ENCODE peak calls at places on chromosomes 7 and 10, in five cellular contexts. E is NCI-H1092; M is activated effector memory CD4-positive, alpha-beta T cell treated with Interleukin-2 at 50 U/mL for 16 hours; H is glomerular endothelial cell; U is lower leg skin. J is an unnamed sample.

GRCh38 chr10:3493621-3494020 is 291.4 kb downstream of the KLF6 start:
- DNase-seq in E (no peak), M (no peak), H (no peak), U (no peak), J (no peak)

GRCh38 chr7:110975476-110975875 is 115.5 kb upstream of the LRRN3 start:
- DNase-seq in E (no peak), M (no peak), H (no peak), U (no peak), J (peak; percentile 62)

GRCh38 chr7:127035203-127035849 is 217.4 kb downstream of the GRM8 start:
- DNase-seq in E (no peak), M (no peak), H (no peak), U (no peak), J (peak; percentile 77)

GRCh38 chr10:106395061-106395749 is 769.3 kb downstream of the SORCS1 start:
- DNase-seq in E (no peak), M (no peak), H (no peak), U (no peak), J (no peak)

GRCh38 chr10:98097175-98097574 is 37.3 kb upstream of the R3HCC1L start:
- DNase-seq in E (no peak), M (no peak), H (no peak), U (no peak), J (no peak)

GRCh38 chr7:51066405-51066882 is 250.2 kb downstream of the COBL start:
- DNase-seq in E (no peak), M (no peak), H (no peak), U (peak; percentile 40), J (no peak)

GRCh38 chr10:821322-821721 is 110.2 kb downstream of the LARP4B start:
- DNase-seq in E (no peak), M (no peak), H (no peak), U (no peak), J (no peak)

GRCh38 chr7:23287612-23288011 is 11.5 kb upstream of the MALSU1 start:
- DNase-seq in E (no peak), M (no peak), H (no peak), U (no peak), J (no peak)

GRCh38 chr10:34282186-34282585 is 532.9 kb downstream of the PARD3 start:
- DNase-seq in E (no peak), M (no peak), H (no peak), U (no peak), J (no peak)

GRCh38 chr10:25758041-25758457 is 176.0 kb upstream of the MYO3A start:
- DNase-seq in E (peak; percentile 22), M (no peak), H (no peak), U (no peak), J (peak; percentile 76)

GRCh38 chr7:65477326-65477725 is 103.7 kb downstream of the ZNF92 start:
- DNase-seq in E (peak; percentile 43), M (no peak), H (no peak), U (no peak), J (peak; percentile 41)

GRCh38 chr10:25036381-25036780 is 20.0 kb downstream of the THNSL1 start:
- DNase-seq in E (no peak), M (no peak), H (no peak), U (no peak), J (no peak)

GRCh38 chr7:75966209-75966961 is 28.0 kb downstream of the TMEM120A start:
- DNase-seq in E (peak; percentile 84), M (no peak), H (no peak), U (peak; percentile 88), J (peak; percentile 78)

GRCh38 chr7:90188281-90188680 is 23.3 kb upstream of the STEAP2 start:
- DNase-seq in E (no peak), M (no peak), H (no peak), U (no peak), J (no peak)